ENCODE peak calls at places on chromosome 21, in eight cellular contexts. O, L, Y, Q, S, H, K and V are unnamed samples.
A peak's percentile ranks its signal among the peaks of the same experiment; 100 is the strongest.

GRCh38 chr21:46448108-46448507 is 10.6 kb upstream of the DIP2A start:
- DNase-seq in K (no peak), S (no peak), H (no peak), O (no peak), Y (no peak), L (no peak), Q (no peak), V (no peak)

GRCh38 chr21:23936224-23936623 is 1671.1 kb downstream of the MRPL39 start:
- DNase-seq in L (no peak), S (no peak), Y (no peak), H (no peak), Q (peak; percentile 38), K (no peak), O (no peak), V (no peak)

GRCh38 chr21:15014220-15014619 is 50.6 kb downstream of the NRIP1 start:
- DNase-seq in L (no peak), S (no peak), K (no peak), H (no peak), Q (no peak), Y (no peak), O (no peak), V (no peak)

GRCh38 chr21:28675265-28676041 is 317.2 kb downstream of the LTN1 start:
- DNase-seq in S (no peak), K (no peak), L (no peak), Q (peak; percentile 21), O (peak; percentile 37), H (no peak), Y (no peak), V (no peak)

GRCh38 chr21:15009964-15010363 is 54.8 kb downstream of the NRIP1 start:
- DNase-seq in K (no peak), O (peak; percentile 66), Q (no peak), L (no peak), Y (no peak), H (no peak), S (no peak), V (no peak)

GRCh38 chr21:14542638-14543037 is 3.5 kb downstream of the SAMSN1 start:
- DNase-seq in O (no peak), K (no peak), S (no peak), Q (no peak), L (no peak), Y (no peak), H (no peak), V (no peak)

GRCh38 chr21:42503711-42504110 is 7.7 kb upstream of the RSPH1 start:
- DNase-seq in O (no peak), H (no peak), K (no peak), S (no peak), Q (no peak), L (no peak), Y (no peak), V (no peak)

GRCh38 chr21:25330266-25330665 is 277.0 kb downstream of the MRPL39 start:
- DNase-seq in O (peak; percentile 58), Q (no peak), S (no peak), Y (no peak), H (no peak), K (no peak), L (no peak), V (no peak)

GRCh38 chr21:25457411-25457810 is 149.9 kb downstream of the MRPL39 start:
- DNase-seq in Y (no peak), O (peak; percentile 31), L (no peak), K (no peak), H (no peak), Q (peak; percentile 51), S (peak; percentile 53), V (no peak)

GRCh38 chr21:41294548-41295231 is 21.9 kb upstream of the FAM3B start:
- DNase-seq in Y (no peak), K (no peak), H (no peak), O (no peak), S (no peak), L (no peak), Q (no peak), V (no peak)

GRCh38 chr21:29586696-29587095 is 288.0 kb downstream of the BACH1 start:
- DNase-seq in Q (no peak), Y (no peak), K (no peak), S (no peak), O (peak; percentile 3), L (no peak), H (no peak), V (no peak)

GRCh38 chr21:43864313-43864805 is 664 bp upstream of the AGPAT3 start:
- DNase-seq in K (peak; percentile 74), S (peak; percentile 50), Y (peak; percentile 68), O (peak; percentile 45), L (peak; percentile 88), Q (peak; percentile 64), H (peak; percentile 81), V (no peak)

GRCh38 chr21:41481191-41481590 is 26.8 kb downstream of the TMPRSS2 start:
- DNase-seq in Q (no peak), Y (no peak), H (no peak), S (no peak), K (no peak), L (no peak), O (peak; percentile 60), V (no peak)

GRCh38 chr21:46457801-46458314 is 833 bp upstream of the DIP2A start:
- DNase-seq in Q (peak; percentile 42), K (peak; percentile 67), Y (peak; percentile 21), O (peak; percentile 46), H (peak; percentile 26), L (no peak), S (peak; percentile 50), V (no peak)

GRCh38 chr21:42238185-42238934 is 19.4 kb downstream of the ABCG1 start:
- DNase-seq in O (no peak), L (peak; percentile 4), Q (no peak), S (no peak), K (no peak), Y (no peak), H (no peak), V (no peak)

GRCh38 chr21:28633803-28634572 is 358.7 kb downstream of the LTN1 start:
- DNase-seq in Y (no peak), L (no peak), S (no peak), Q (peak; percentile 68), H (no peak), K (no peak), O (peak; percentile 73), V (no peak)

GRCh38 chr21:17519208-17519738 is 6.4 kb downstream of the CXADR start:
- DNase-seq in S (no peak), H (no peak), K (no peak), L (no peak), Q (no peak), Y (no peak), O (no peak), V (no peak)
- TF ChIP-seq CTCF in S (no peak), H (no peak), K (no peak), L (no peak), Q (no peak), Y (no peak), O (no peak), V (no peak)

DNA sequence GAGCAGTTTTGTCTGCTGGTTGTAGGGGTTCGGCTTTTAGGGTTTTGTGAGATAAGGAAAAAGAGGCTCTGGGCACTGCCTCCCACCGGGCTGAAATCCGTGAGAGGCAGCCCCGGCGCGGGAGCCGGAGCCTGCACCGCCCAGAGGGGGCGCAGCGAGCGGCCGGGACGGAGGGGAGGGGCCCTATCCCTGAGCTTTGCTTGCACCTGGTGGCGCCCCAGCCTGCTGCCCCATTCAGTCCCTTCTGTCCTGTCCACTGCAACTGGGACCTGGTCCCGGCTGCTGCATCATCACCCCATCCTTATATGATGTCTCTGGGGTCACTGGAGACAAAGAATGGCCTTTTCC is 512 bp upstream of the KCNJ6 start:
- DNase-seq in K (no peak), H (no peak), S (no peak), Y (no peak), O (no peak), Q (no peak), L (peak; percentile 67), V (no peak)
- TF ChIP-seq CTCF in K (no peak), H (no peak), S (no peak), Y (no peak), O (peak; percentile 14), Q (no peak), L (no peak), V (no peak)

GRCh38 chr21:45209046-45209445 is 78.6 kb downstream of the POFUT2 start:
- DNase-seq in O (peak; percentile 54), L (no peak), Q (peak; percentile 8), K (no peak), H (no peak), Y (no peak), S (no peak), V (no peak)

GRCh38 chr21:45210461-45210983 is 77.2 kb downstream of the POFUT2 start:
- DNase-seq in Y (no peak), S (no peak), L (no peak), K (no peak), Q (no peak), H (no peak), O (no peak), V (no peak)

GRCh38 chr21:45207839-45208626 is 79.7 kb downstream of the POFUT2 start:
- DNase-seq in K (no peak), Y (no peak), S (no peak), O (no peak), Q (no peak), L (no peak), H (no peak), V (no peak)

GRCh38 chr21:45209685-45210284 is 77.9 kb downstream of the POFUT2 start:
- DNase-seq in K (no peak), Y (no peak), L (no peak), H (no peak), S (peak; percentile 69), O (no peak), Q (no peak), V (no peak)

GRCh38 chr21:45208627-45208951 is 79.1 kb downstream of the POFUT2 start:
- DNase-seq in H (no peak), S (no peak), L (no peak), Y (no peak), K (no peak), Q (no peak), O (no peak), V (no peak)
- TF ChIP-seq CTCF in H (no peak), S (no peak), L (no peak), Y (no peak), K (no peak), Q (no peak), O (no peak), V (no peak)

DNA sequence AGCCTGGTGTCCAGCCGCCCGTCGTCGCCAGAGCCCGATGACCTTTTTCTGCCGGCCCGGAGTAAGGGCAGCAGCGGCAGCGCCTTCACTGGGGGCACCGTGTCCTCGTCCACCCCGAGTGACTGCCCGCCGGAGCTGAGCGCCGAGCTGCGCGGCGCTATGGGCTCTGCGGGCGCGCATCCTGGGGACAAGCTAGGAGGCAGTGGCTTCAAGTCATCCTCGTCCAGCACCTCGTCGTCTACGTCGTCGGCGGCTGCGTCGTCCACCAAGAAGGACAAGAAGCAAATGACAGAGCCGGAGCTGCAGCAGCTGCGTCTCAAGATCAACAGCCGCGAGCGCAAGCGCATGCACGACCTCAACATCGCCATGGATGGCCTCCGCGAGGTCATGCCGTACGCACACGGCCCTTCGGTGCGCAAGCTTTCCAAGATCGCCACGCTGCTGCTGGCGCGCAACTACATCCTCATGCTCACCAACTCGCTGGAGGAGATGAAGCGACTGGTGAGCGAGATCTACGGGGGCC is 1.2 kb downstream of the OLIG2 start:
- DNase-seq in K (no peak), O (no peak), L (no peak), H (no peak), Y (no peak), Q (no peak), S (no peak), V (no peak)
- TF ChIP-seq CTCF in K (no peak), O (no peak), L (no peak), H (no peak), Y (no peak), Q (no peak), S (no peak), V (no peak)